ENCODE peak calls at places on chromosomes 16 and 17, in six cellular contexts. One of them, this sample, is unnamed.

GRCh38 chr17:79645777-79646088 is 34.9 kb upstream of the RBFOX3 start:
- DNase-seq in foreskin fibroblast: no peak
- DNase-seq in lung: no peak
- DNase-seq in stimulated activated CD4-positive, alpha-beta T cell treated with anti-CD3 and anti-CD28 coated beads, Interleukin-2, amount 100 ng/mL, for 48 hours: no peak
- DNase-seq in activated CD4-positive, alpha-beta T cell treated with anti-CD3 and anti-CD28 coated beads, Interleukin-2, amount 50 U/mL, for 4 hours: no peak
- DNase-seq in MV-4-11: no peak
- DNase-seq in this sample: no peak

GRCh38 chr17:40404003-40404402 is 13.7 kb downstream of the TOP2A start:
- DNase-seq in lung: no peak
- DNase-seq in MV-4-11: no peak
- DNase-seq in foreskin fibroblast: no peak
- DNase-seq in activated CD4-positive, alpha-beta T cell treated with anti-CD3 and anti-CD28 coated beads, Interleukin-2, amount 50 U/mL, for 4 hours: no peak
- DNase-seq in stimulated activated CD4-positive, alpha-beta T cell treated with anti-CD3 and anti-CD28 coated beads, Interleukin-2, amount 100 ng/mL, for 48 hours: no peak
- DNase-seq in this sample: no peak

GRCh38 chr17:15963670-15964110 is 18.8 kb downstream of the ADORA2B start:
- DNase-seq in lung: no peak
- DNase-seq in activated CD4-positive, alpha-beta T cell treated with anti-CD3 and anti-CD28 coated beads, Interleukin-2, amount 50 U/mL, for 4 hours: no peak
- DNase-seq in foreskin fibroblast: no peak
- DNase-seq in stimulated activated CD4-positive, alpha-beta T cell treated with anti-CD3 and anti-CD28 coated beads, Interleukin-2, amount 100 ng/mL, for 48 hours: no peak
- DNase-seq in MV-4-11: no peak
- DNase-seq in this sample: no peak

GRCh38 chr16:86086471-86086870 is 187.5 kb downstream of the IRF8 start:
- DNase-seq in lung: no peak
- DNase-seq in activated CD4-positive, alpha-beta T cell treated with anti-CD3 and anti-CD28 coated beads, Interleukin-2, amount 50 U/mL, for 4 hours: no peak
- DNase-seq in foreskin fibroblast: no peak
- DNase-seq in stimulated activated CD4-positive, alpha-beta T cell treated with anti-CD3 and anti-CD28 coated beads, Interleukin-2, amount 100 ng/mL, for 48 hours: no peak
- DNase-seq in MV-4-11: no peak
- DNase-seq in this sample: no peak

GRCh38 chr17:67246398-67246647 is 1.3 kb upstream of the HELZ start:
- DNase-seq in MV-4-11: no peak
- DNase-seq in foreskin fibroblast: no peak
- DNase-seq in lung: no peak
- DNase-seq in stimulated activated CD4-positive, alpha-beta T cell treated with anti-CD3 and anti-CD28 coated beads, Interleukin-2, amount 100 ng/mL, for 48 hours: no peak
- DNase-seq in activated CD4-positive, alpha-beta T cell treated with anti-CD3 and anti-CD28 coated beads, Interleukin-2, amount 50 U/mL, for 4 hours: no peak
- DNase-seq in this sample: no peak

GRCh38 chr17:79536212-79536840 is 74.5 kb downstream of the RBFOX3 start:
- DNase-seq in foreskin fibroblast: no peak
- DNase-seq in stimulated activated CD4-positive, alpha-beta T cell treated with anti-CD3 and anti-CD28 coated beads, Interleukin-2, amount 100 ng/mL, for 48 hours: no peak
- DNase-seq in activated CD4-positive, alpha-beta T cell treated with anti-CD3 and anti-CD28 coated beads, Interleukin-2, amount 50 U/mL, for 4 hours: no peak
- DNase-seq in MV-4-11: no peak
- DNase-seq in lung: no peak
- DNase-seq in this sample: no peak

GRCh38 chr16:31072540-31073072 is 1.4 kb downstream of the ZNF668 start:
- DNase-seq in activated CD4-positive, alpha-beta T cell treated with anti-CD3 and anti-CD28 coated beads, Interleukin-2, amount 50 U/mL, for 4 hours: no peak
- DNase-seq in lung: no peak
- DNase-seq in foreskin fibroblast: no peak
- DNase-seq in MV-4-11: peak; percentile 20
- DNase-seq in stimulated activated CD4-positive, alpha-beta T cell treated with anti-CD3 and anti-CD28 coated beads, Interleukin-2, amount 100 ng/mL, for 48 hours: peak; percentile 29
- DNase-seq in this sample: no peak

GRCh38 chr17:27464431-27464830 is 8.2 kb downstream of the KSR1 start:
- DNase-seq in MV-4-11: no peak
- DNase-seq in stimulated activated CD4-positive, alpha-beta T cell treated with anti-CD3 and anti-CD28 coated beads, Interleukin-2, amount 100 ng/mL, for 48 hours: no peak
- DNase-seq in lung: no peak
- DNase-seq in foreskin fibroblast: no peak
- DNase-seq in activated CD4-positive, alpha-beta T cell treated with anti-CD3 and anti-CD28 coated beads, Interleukin-2, amount 50 U/mL, for 4 hours: no peak
- DNase-seq in this sample: no peak

GRCh38 chr16:73713817-73714495 is 582.7 kb upstream of the PSMD7 start:
- DNase-seq in lung: no peak
- DNase-seq in foreskin fibroblast: no peak
- DNase-seq in MV-4-11: no peak
- DNase-seq in stimulated activated CD4-positive, alpha-beta T cell treated with anti-CD3 and anti-CD28 coated beads, Interleukin-2, amount 100 ng/mL, for 48 hours: no peak
- DNase-seq in activated CD4-positive, alpha-beta T cell treated with anti-CD3 and anti-CD28 coated beads, Interleukin-2, amount 50 U/mL, for 4 hours: no peak
- DNase-seq in this sample: no peak

GRCh38 chr16:21663889-21664647 is at the start of gene OTOA:
- DNase-seq in stimulated activated CD4-positive, alpha-beta T cell treated with anti-CD3 and anti-CD28 coated beads, Interleukin-2, amount 100 ng/mL, for 48 hours: no peak
- DNase-seq in foreskin fibroblast: no peak
- DNase-seq in lung: no peak
- DNase-seq in MV-4-11: no peak
- DNase-seq in activated CD4-positive, alpha-beta T cell treated with anti-CD3 and anti-CD28 coated beads, Interleukin-2, amount 50 U/mL, for 4 hours: peak; percentile 10
- DNase-seq in this sample: no peak

GRCh38 chr17:81578561-81579225 is 26.5 kb upstream of the FAAP100 start:
- DNase-seq in MV-4-11: no peak
- DNase-seq in lung: no peak
- DNase-seq in stimulated activated CD4-positive, alpha-beta T cell treated with anti-CD3 and anti-CD28 coated beads, Interleukin-2, amount 100 ng/mL, for 48 hours: no peak
- DNase-seq in activated CD4-positive, alpha-beta T cell treated with anti-CD3 and anti-CD28 coated beads, Interleukin-2, amount 50 U/mL, for 4 hours: no peak
- DNase-seq in foreskin fibroblast: no peak
- DNase-seq in this sample: no peak

GRCh38 chr17:82258555-82258954 is 14.9 kb downstream of the CSNK1D start:
- DNase-seq in foreskin fibroblast: no peak
- DNase-seq in lung: no peak
- DNase-seq in activated CD4-positive, alpha-beta T cell treated with anti-CD3 and anti-CD28 coated beads, Interleukin-2, amount 50 U/mL, for 4 hours: no peak
- DNase-seq in stimulated activated CD4-positive, alpha-beta T cell treated with anti-CD3 and anti-CD28 coated beads, Interleukin-2, amount 100 ng/mL, for 48 hours: no peak
- DNase-seq in MV-4-11: no peak
- DNase-seq in this sample: no peak

GRCh38 chr17:63537991-63538692 is 12.1 kb upstream of the DCAF7 start:
- DNase-seq in lung: no peak
- DNase-seq in foreskin fibroblast: no peak
- DNase-seq in activated CD4-positive, alpha-beta T cell treated with anti-CD3 and anti-CD28 coated beads, Interleukin-2, amount 50 U/mL, for 4 hours: no peak
- DNase-seq in stimulated activated CD4-positive, alpha-beta T cell treated with anti-CD3 and anti-CD28 coated beads, Interleukin-2, amount 100 ng/mL, for 48 hours: no peak
- DNase-seq in MV-4-11: no peak
- DNase-seq in this sample: no peak

GRCh38 chr17:1122681-1123396 is 56.9 kb downstream of the ABR start:
- DNase-seq in stimulated activated CD4-positive, alpha-beta T cell treated with anti-CD3 and anti-CD28 coated beads, Interleukin-2, amount 100 ng/mL, for 48 hours: peak; percentile 91
- DNase-seq in activated CD4-positive, alpha-beta T cell treated with anti-CD3 and anti-CD28 coated beads, Interleukin-2, amount 50 U/mL, for 4 hours: peak; percentile 80
- DNase-seq in MV-4-11: peak; percentile 33
- DNase-seq in lung: peak; percentile 85
- DNase-seq in foreskin fibroblast: peak; percentile 37
- DNase-seq in this sample: peak; percentile 69

GRCh38 chr17:65589321-65589720 is 27.9 kb upstream of the AXIN2 start:
- DNase-seq in stimulated activated CD4-positive, alpha-beta T cell treated with anti-CD3 and anti-CD28 coated beads, Interleukin-2, amount 100 ng/mL, for 48 hours: no peak
- DNase-seq in activated CD4-positive, alpha-beta T cell treated with anti-CD3 and anti-CD28 coated beads, Interleukin-2, amount 50 U/mL, for 4 hours: no peak
- DNase-seq in MV-4-11: no peak
- DNase-seq in foreskin fibroblast: peak; percentile 18
- DNase-seq in lung: no peak
- DNase-seq in this sample: no peak

GRCh38 chr16:74563828-74564263 is 43.1 kb downstream of the GLG1 start:
- DNase-seq in MV-4-11: peak; percentile 93
- DNase-seq in activated CD4-positive, alpha-beta T cell treated with anti-CD3 and anti-CD28 coated beads, Interleukin-2, amount 50 U/mL, for 4 hours: peak; percentile 15
- DNase-seq in stimulated activated CD4-positive, alpha-beta T cell treated with anti-CD3 and anti-CD28 coated beads, Interleukin-2, amount 100 ng/mL, for 48 hours: no peak
- DNase-seq in lung: peak; percentile 35
- DNase-seq in foreskin fibroblast: peak; percentile 45
- DNase-seq in this sample: no peak

GRCh38 chr17:48382989-48383388 is 47.0 kb downstream of the SKAP1 start:
- DNase-seq in lung: no peak
- DNase-seq in activated CD4-positive, alpha-beta T cell treated with anti-CD3 and anti-CD28 coated beads, Interleukin-2, amount 50 U/mL, for 4 hours: no peak
- DNase-seq in MV-4-11: peak; percentile 38
- DNase-seq in foreskin fibroblast: no peak
- DNase-seq in stimulated activated CD4-positive, alpha-beta T cell treated with anti-CD3 and anti-CD28 coated beads, Interleukin-2, amount 100 ng/mL, for 48 hours: no peak
- DNase-seq in this sample: no peak

GRCh38 chr16:69073181-69073669 is 32.2 kb upstream of the HAS3 start:
- DNase-seq in lung: peak; percentile 29
- DNase-seq in MV-4-11: no peak
- DNase-seq in foreskin fibroblast: peak; percentile 70
- DNase-seq in activated CD4-positive, alpha-beta T cell treated with anti-CD3 and anti-CD28 coated beads, Interleukin-2, amount 50 U/mL, for 4 hours: no peak
- DNase-seq in stimulated activated CD4-positive, alpha-beta T cell treated with anti-CD3 and anti-CD28 coated beads, Interleukin-2, amount 100 ng/mL, for 48 hours: no peak
- DNase-seq in this sample: no peak

GRCh38 chr17:70447588-70447987 is 278.3 kb downstream of the KCNJ2 start:
- DNase-seq in stimulated activated CD4-positive, alpha-beta T cell treated with anti-CD3 and anti-CD28 coated beads, Interleukin-2, amount 100 ng/mL, for 48 hours: no peak
- DNase-seq in foreskin fibroblast: no peak
- DNase-seq in lung: no peak
- DNase-seq in MV-4-11: no peak
- DNase-seq in activated CD4-positive, alpha-beta T cell treated with anti-CD3 and anti-CD28 coated beads, Interleukin-2, amount 50 U/mL, for 4 hours: no peak
- DNase-seq in this sample: no peak

GRCh38 chr17:27743288-27743885 is 56.9 kb downstream of the NOS2 start:
- DNase-seq in foreskin fibroblast: no peak
- DNase-seq in MV-4-11: peak; percentile 81
- DNase-seq in lung: no peak
- DNase-seq in activated CD4-positive, alpha-beta T cell treated with anti-CD3 and anti-CD28 coated beads, Interleukin-2, amount 50 U/mL, for 4 hours: no peak
- DNase-seq in stimulated activated CD4-positive, alpha-beta T cell treated with anti-CD3 and anti-CD28 coated beads, Interleukin-2, amount 100 ng/mL, for 48 hours: no peak
- DNase-seq in this sample: no peak

GRCh38 chr17:63646492-63646815 is 24.2 kb downstream of the MAP3K3 start:
- DNase-seq in stimulated activated CD4-positive, alpha-beta T cell treated with anti-CD3 and anti-CD28 coated beads, Interleukin-2, amount 100 ng/mL, for 48 hours: no peak
- DNase-seq in lung: no peak
- DNase-seq in activated CD4-positive, alpha-beta T cell treated with anti-CD3 and anti-CD28 coated beads, Interleukin-2, amount 50 U/mL, for 4 hours: no peak
- DNase-seq in foreskin fibroblast: no peak
- DNase-seq in MV-4-11: peak; percentile 93
- DNase-seq in this sample: no peak

GRCh38 chr17:4968916-4969550 is 1.4 kb upstream of the SPAG7 start:
- DNase-seq in stimulated activated CD4-positive, alpha-beta T cell treated with anti-CD3 and anti-CD28 coated beads, Interleukin-2, amount 100 ng/mL, for 48 hours: peak; percentile 52
- DNase-seq in foreskin fibroblast: peak; percentile 78
- DNase-seq in lung: no peak
- DNase-seq in MV-4-11: peak; percentile 85
- DNase-seq in activated CD4-positive, alpha-beta T cell treated with anti-CD3 and anti-CD28 coated beads, Interleukin-2, amount 50 U/mL, for 4 hours: peak; percentile 38
- DNase-seq in this sample: no peak

GRCh38 chr16:1688807-1689560 is 10.9 kb downstream of the JPT2 start:
- DNase-seq in lung: peak; percentile 46
- DNase-seq in activated CD4-positive, alpha-beta T cell treated with anti-CD3 and anti-CD28 coated beads, Interleukin-2, amount 50 U/mL, for 4 hours: no peak
- DNase-seq in MV-4-11: no peak
- DNase-seq in foreskin fibroblast: no peak
- DNase-seq in stimulated activated CD4-positive, alpha-beta T cell treated with anti-CD3 and anti-CD28 coated beads, Interleukin-2, amount 100 ng/mL, for 48 hours: no peak
- DNase-seq in this sample: no peak

GRCh38 chr17:82839617-82840292 is at the start of gene ZNF750:
- DNase-seq in stimulated activated CD4-positive, alpha-beta T cell treated with anti-CD3 and anti-CD28 coated beads, Interleukin-2, amount 100 ng/mL, for 48 hours: no peak
- DNase-seq in lung: no peak
- DNase-seq in MV-4-11: no peak
- DNase-seq in activated CD4-positive, alpha-beta T cell treated with anti-CD3 and anti-CD28 coated beads, Interleukin-2, amount 50 U/mL, for 4 hours: no peak
- DNase-seq in foreskin fibroblast: no peak
- DNase-seq in this sample: no peak

GRCh38 chr16:17426451-17426850 is 44.3 kb downstream of the XYLT1 start:
- DNase-seq in activated CD4-positive, alpha-beta T cell treated with anti-CD3 and anti-CD28 coated beads, Interleukin-2, amount 50 U/mL, for 4 hours: no peak
- DNase-seq in stimulated activated CD4-positive, alpha-beta T cell treated with anti-CD3 and anti-CD28 coated beads, Interleukin-2, amount 100 ng/mL, for 48 hours: no peak
- DNase-seq in lung: no peak
- DNase-seq in foreskin fibroblast: no peak
- DNase-seq in MV-4-11: no peak
- DNase-seq in this sample: no peak

GRCh38 chr16:87954361-87954760 is 3.1 kb downstream of the BANP start:
- DNase-seq in activated CD4-positive, alpha-beta T cell treated with anti-CD3 and anti-CD28 coated beads, Interleukin-2, amount 50 U/mL, for 4 hours: no peak
- DNase-seq in foreskin fibroblast: no peak
- DNase-seq in stimulated activated CD4-positive, alpha-beta T cell treated with anti-CD3 and anti-CD28 coated beads, Interleukin-2, amount 100 ng/mL, for 48 hours: no peak
- DNase-seq in MV-4-11: peak; percentile 39
- DNase-seq in lung: no peak
- DNase-seq in this sample: no peak

GRCh38 chr17:1147664-1148063 is 32.1 kb downstream of the ABR start:
- DNase-seq in foreskin fibroblast: peak; percentile 12
- DNase-seq in MV-4-11: no peak
- DNase-seq in stimulated activated CD4-positive, alpha-beta T cell treated with anti-CD3 and anti-CD28 coated beads, Interleukin-2, amount 100 ng/mL, for 48 hours: no peak
- DNase-seq in activated CD4-positive, alpha-beta T cell treated with anti-CD3 and anti-CD28 coated beads, Interleukin-2, amount 50 U/mL, for 4 hours: no peak
- DNase-seq in lung: peak; percentile 65
- DNase-seq in this sample: no peak

GRCh38 chr16:50474138-50474537 is 74.1 kb upstream of the NKD1 start:
- DNase-seq in MV-4-11: no peak
- DNase-seq in stimulated activated CD4-positive, alpha-beta T cell treated with anti-CD3 and anti-CD28 coated beads, Interleukin-2, amount 100 ng/mL, for 48 hours: no peak
- DNase-seq in activated CD4-positive, alpha-beta T cell treated with anti-CD3 and anti-CD28 coated beads, Interleukin-2, amount 50 U/mL, for 4 hours: no peak
- DNase-seq in foreskin fibroblast: no peak
- DNase-seq in lung: no peak
- DNase-seq in this sample: no peak

GRCh38 chr16:60077791-60078280 is 1343.7 kb upstream of the GOT2 start:
- DNase-seq in lung: no peak
- DNase-seq in activated CD4-positive, alpha-beta T cell treated with anti-CD3 and anti-CD28 coated beads, Interleukin-2, amount 50 U/mL, for 4 hours: no peak
- DNase-seq in foreskin fibroblast: no peak
- DNase-seq in MV-4-11: peak; percentile 91
- DNase-seq in stimulated activated CD4-positive, alpha-beta T cell treated with anti-CD3 and anti-CD28 coated beads, Interleukin-2, amount 100 ng/mL, for 48 hours: no peak
- DNase-seq in this sample: no peak

GRCh38 chr17:80957461-80957941 is 34.1 kb upstream of the CHMP6 start:
- DNase-seq in foreskin fibroblast: no peak
- DNase-seq in activated CD4-positive, alpha-beta T cell treated with anti-CD3 and anti-CD28 coated beads, Interleukin-2, amount 50 U/mL, for 4 hours: no peak
- DNase-seq in MV-4-11: no peak
- DNase-seq in lung: no peak
- DNase-seq in stimulated activated CD4-positive, alpha-beta T cell treated with anti-CD3 and anti-CD28 coated beads, Interleukin-2, amount 100 ng/mL, for 48 hours: no peak
- DNase-seq in this sample: no peak

GRCh38 chr17:57670769-57671545 is 74.1 kb downstream of the CCDC182 start:
- DNase-seq in lung: peak; percentile 22
- DNase-seq in stimulated activated CD4-positive, alpha-beta T cell treated with anti-CD3 and anti-CD28 coated beads, Interleukin-2, amount 100 ng/mL, for 48 hours: no peak
- DNase-seq in MV-4-11: no peak
- DNase-seq in activated CD4-positive, alpha-beta T cell treated with anti-CD3 and anti-CD28 coated beads, Interleukin-2, amount 50 U/mL, for 4 hours: no peak
- DNase-seq in foreskin fibroblast: no peak
- DNase-seq in this sample: no peak

GRCh38 chr17:46774108-46774737 is 44.3 kb downstream of the WNT3 start:
- DNase-seq in lung: no peak
- DNase-seq in MV-4-11: no peak
- DNase-seq in activated CD4-positive, alpha-beta T cell treated with anti-CD3 and anti-CD28 coated beads, Interleukin-2, amount 50 U/mL, for 4 hours: no peak
- DNase-seq in stimulated activated CD4-positive, alpha-beta T cell treated with anti-CD3 and anti-CD28 coated beads, Interleukin-2, amount 100 ng/mL, for 48 hours: no peak
- DNase-seq in foreskin fibroblast: no peak
- DNase-seq in this sample: no peak

GRCh38 chr17:50426472-50426782 is 409 bp downstream of the ACSF2 start:
- DNase-seq in foreskin fibroblast: no peak
- DNase-seq in MV-4-11: no peak
- DNase-seq in activated CD4-positive, alpha-beta T cell treated with anti-CD3 and anti-CD28 coated beads, Interleukin-2, amount 50 U/mL, for 4 hours: no peak
- DNase-seq in lung: no peak
- DNase-seq in stimulated activated CD4-positive, alpha-beta T cell treated with anti-CD3 and anti-CD28 coated beads, Interleukin-2, amount 100 ng/mL, for 48 hours: no peak
- DNase-seq in this sample: no peak

GRCh38 chr16:73326770-73327470 is 279.0 kb upstream of the ZFHX3 start:
- DNase-seq in MV-4-11: no peak
- DNase-seq in activated CD4-positive, alpha-beta T cell treated with anti-CD3 and anti-CD28 coated beads, Interleukin-2, amount 50 U/mL, for 4 hours: no peak
- DNase-seq in foreskin fibroblast: no peak
- DNase-seq in lung: no peak
- DNase-seq in stimulated activated CD4-positive, alpha-beta T cell treated with anti-CD3 and anti-CD28 coated beads, Interleukin-2, amount 100 ng/mL, for 48 hours: no peak
- DNase-seq in this sample: no peak

GRCh38 chr17:78962345-78962983 is 17.3 kb downstream of the LGALS3BP start:
- DNase-seq in foreskin fibroblast: peak; percentile 65
- DNase-seq in activated CD4-positive, alpha-beta T cell treated with anti-CD3 and anti-CD28 coated beads, Interleukin-2, amount 50 U/mL, for 4 hours: no peak
- DNase-seq in stimulated activated CD4-positive, alpha-beta T cell treated with anti-CD3 and anti-CD28 coated beads, Interleukin-2, amount 100 ng/mL, for 48 hours: no peak
- DNase-seq in MV-4-11: no peak
- DNase-seq in lung: no peak
- DNase-seq in this sample: no peak

GRCh38 chr17:35117984-35118383 is 1.7 kb downstream of the RAD51D start:
- DNase-seq in MV-4-11: peak; percentile 51
- DNase-seq in stimulated activated CD4-positive, alpha-beta T cell treated with anti-CD3 and anti-CD28 coated beads, Interleukin-2, amount 100 ng/mL, for 48 hours: no peak
- DNase-seq in lung: no peak
- DNase-seq in foreskin fibroblast: peak; percentile 51
- DNase-seq in activated CD4-positive, alpha-beta T cell treated with anti-CD3 and anti-CD28 coated beads, Interleukin-2, amount 50 U/mL, for 4 hours: peak; percentile 31
- DNase-seq in this sample: peak; percentile 32

GRCh38 chr17:48625502-48626201 is 506 bp downstream of the HOXB9 start:
- DNase-seq in stimulated activated CD4-positive, alpha-beta T cell treated with anti-CD3 and anti-CD28 coated beads, Interleukin-2, amount 100 ng/mL, for 48 hours: peak; percentile 48
- DNase-seq in MV-4-11: no peak
- DNase-seq in activated CD4-positive, alpha-beta T cell treated with anti-CD3 and anti-CD28 coated beads, Interleukin-2, amount 50 U/mL, for 4 hours: peak; percentile 37
- DNase-seq in foreskin fibroblast: no peak
- DNase-seq in lung: no peak
- DNase-seq in this sample: peak; percentile 39

GRCh38 chr17:47990962-47991731 is 20.2 kb downstream of the CDK5RAP3 start:
- DNase-seq in foreskin fibroblast: peak; percentile 49
- DNase-seq in MV-4-11: no peak
- DNase-seq in activated CD4-positive, alpha-beta T cell treated with anti-CD3 and anti-CD28 coated beads, Interleukin-2, amount 50 U/mL, for 4 hours: no peak
- DNase-seq in stimulated activated CD4-positive, alpha-beta T cell treated with anti-CD3 and anti-CD28 coated beads, Interleukin-2, amount 100 ng/mL, for 48 hours: no peak
- DNase-seq in lung: no peak
- DNase-seq in this sample: no peak